ENCODE peak calls at places on chromosome 1, in eight cellular contexts. K is HFFc6, G is GM10248, X is glutamatergic neuron, H is fibroblast of lung, C is RWPE1, N is lower leg skin, V is heart left ventricle. B is an unnamed sample.

GRCh38 chr1:165109013-165109412 is 247.5 kb downstream of the LMX1A start:
- DNase-seq in K (no peak), G (no peak), X (no peak), H (no peak), C (no peak), N (no peak), V (no peak), B (no peak)

GRCh38 chr1:92043621-92044020 is 13.8 kb downstream of the EPHX4 start:
- DNase-seq in K (no peak), G (no peak), X (no peak), H (no peak), C (peak), N (no peak), V (no peak), B (no peak)

GRCh38 chr1:6233376-6233775 is 2.4 kb downstream of the ICMT start:
- DNase-seq in K (no peak), G (no peak), X (no peak), H (no peak), C (no peak), N (no peak), V (no peak), B (no peak)

GRCh38 chr1:246503341-246503740 is 3.7 kb downstream of the SMYD3 start:
- DNase-seq in K (peak), G (no peak), X (no peak), H (no peak), C (peak), N (no peak), V (no peak), B (no peak)

GRCh38 chr1:17021896-17022295 is 10.2 kb upstream of the ATP13A2 start:
- DNase-seq in K (no peak), G (no peak), X (no peak), H (no peak), C (no peak), N (peak), V (no peak), B (no peak)

GRCh38 chr1:164058192-164058591 is 500.8 kb upstream of the PBX1 start:
- DNase-seq in K (no peak), G (no peak), X (no peak), H (no peak), C (no peak), N (no peak), V (no peak), B (no peak)

GRCh38 chr1:99662581-99663208 is 16.8 kb downstream of the PALMD start:
- DNase-seq in K (no peak), G (no peak), X (peak), H (peak), C (peak), N (peak), V (peak), B (no peak)

GRCh38 chr1:216929870-216930582 is 206.8 kb upstream of the ESRRG start:
- DNase-seq in K (no peak), G (no peak), X (no peak), H (no peak), C (peak), N (no peak), V (no peak), B (no peak)

GRCh38 chr1:216710042-216710441 is 13.2 kb downstream of the ESRRG start:
- DNase-seq in K (no peak), G (no peak), X (no peak), H (no peak), C (no peak), N (no peak), V (no peak), B (no peak)

GRCh38 chr1:117123274-117123673 is 1.7 kb upstream of the TRIM45 start:
- DNase-seq in K (no peak), G (no peak), X (no peak), H (no peak), C (no peak), N (no peak), V (no peak), B (no peak)

GRCh38 chr1:153727463-153728304 is at the start of gene INTS3:
- DNase-seq in K (peak), G (peak), X (peak), H (peak), C (peak), N (peak), V (peak), B (peak)
- TF ChIP-seq CTCF in K (peak), G (no peak), X (no peak), H (no peak), C (no peak), N (no peak), V (no peak), B (peak)

GRCh38 chr1:84442256-84442655 is 36.8 kb upstream of the RPF1 start:
- DNase-seq in K (peak), G (peak), X (no peak), H (peak), C (peak), N (no peak), V (no peak), B (no peak)
- TF ChIP-seq CTCF in K (peak), G (peak), X (no peak), H (peak), C (peak), N (no peak), V (peak), B (no peak)

DNA sequence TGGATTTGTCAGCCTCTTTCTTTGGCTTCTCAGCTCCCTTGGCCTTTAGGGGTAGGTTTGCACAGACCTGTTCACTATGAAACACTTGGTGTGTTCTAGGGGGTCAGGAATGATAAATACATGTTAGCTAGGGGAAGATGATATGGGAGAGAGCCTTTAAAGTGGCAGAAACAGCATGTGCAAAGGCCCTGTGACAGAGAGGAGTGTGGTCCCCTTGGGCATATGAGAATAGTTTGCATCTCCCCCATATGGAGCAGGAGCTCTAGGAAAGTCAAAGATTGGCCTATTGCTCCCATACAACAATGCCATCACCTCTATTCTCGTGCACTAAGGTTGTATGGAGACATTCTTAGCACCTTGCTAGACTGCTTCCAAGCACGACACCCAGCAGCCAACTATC is 10.7 kb upstream of the NTPCR start:
- DNase-seq in K (no peak), G (no peak), X (no peak), H (no peak), C (no peak), N (no peak), V (no peak), B (no peak)
- TF ChIP-seq CTCF in K (no peak), G (no peak), X (no peak), H (no peak), C (no peak), N (no peak), V (no peak), B (no peak)

GRCh38 chr1:205492201-205492667 is 12.2 kb upstream of the CDK18 start:
- DNase-seq in K (no peak), G (no peak), X (no peak), H (no peak), C (peak), N (no peak), V (no peak), B (no peak)

GRCh38 chr1:205486258-205486657 is 18.2 kb upstream of the CDK18 start:
- DNase-seq in K (no peak), G (no peak), X (no peak), H (no peak), C (no peak), N (no peak), V (no peak), B (no peak)

GRCh38 chr1:205491794-205492193 is 12.7 kb upstream of the CDK18 start:
- DNase-seq in K (no peak), G (no peak), X (no peak), H (no peak), C (no peak), N (no peak), V (no peak), B (no peak)

GRCh38 chr1:205484985-205485967 is 19.2 kb upstream of the CDK18 start:
- DNase-seq in K (peak), G (peak), X (peak), H (peak), C (peak), N (no peak), V (peak), B (peak)

DNA sequence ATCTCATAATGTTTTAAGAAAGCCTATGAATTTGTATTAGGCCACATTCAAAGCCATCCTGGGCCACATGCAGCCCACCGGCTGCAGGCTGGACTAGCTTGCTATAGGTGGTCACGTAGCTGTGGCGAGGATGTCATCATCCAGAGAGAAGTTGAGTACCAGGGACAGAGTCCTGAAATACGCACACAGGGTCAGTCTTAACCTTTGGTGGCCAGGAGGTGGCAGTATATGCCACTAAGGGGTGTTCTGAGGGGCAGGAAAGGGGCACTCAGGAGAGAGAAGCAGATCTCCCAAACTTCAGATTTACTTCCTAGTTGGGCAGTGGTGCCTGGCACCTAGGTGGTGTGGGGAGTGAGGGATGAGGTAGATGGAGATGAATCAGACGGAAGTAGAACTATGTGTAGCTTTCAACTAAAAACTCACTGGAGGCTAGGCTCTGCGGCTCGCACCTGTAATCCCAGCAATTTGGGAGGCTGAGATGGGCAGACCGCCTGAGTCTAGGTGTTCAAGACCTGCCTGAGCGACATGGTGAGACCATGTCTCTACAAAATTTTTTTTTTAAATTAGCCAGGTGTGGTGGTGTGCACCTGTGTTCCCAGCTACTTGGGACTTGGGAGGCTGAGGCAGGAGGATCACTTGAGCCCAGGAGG is 16.3 kb upstream of the CDK18 start:
- DNase-seq in K (peak), G (peak), X (peak), H (peak), C (peak), N (peak), V (peak), B (peak)
- TF ChIP-seq CTCF in K (peak), G (peak), X (peak), H (peak), C (peak), N (peak), V (peak), B (peak)

DNA sequence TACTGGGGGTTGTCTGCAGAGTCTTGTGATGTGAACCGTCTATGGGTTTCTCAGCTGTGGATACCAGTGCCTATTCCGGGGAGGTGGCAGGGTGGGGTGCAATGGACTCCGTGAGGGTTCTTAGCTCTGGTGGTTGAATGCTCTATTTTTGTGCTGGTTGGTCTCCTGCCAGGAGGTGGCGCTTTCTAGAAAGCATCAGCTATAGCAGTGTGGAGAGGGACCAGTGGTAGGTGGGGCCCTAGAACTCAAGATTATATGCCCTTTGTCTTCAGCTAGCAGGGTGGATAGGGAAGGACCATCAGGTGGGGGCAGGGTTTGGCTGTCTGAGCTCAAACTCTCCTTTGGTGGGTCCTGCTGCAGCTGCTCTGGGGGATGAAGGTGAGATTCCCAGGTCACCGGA is 127.3 kb upstream of the PLD5 start:
- DNase-seq in K (no peak), G (no peak), X (peak), H (no peak), C (no peak), N (no peak), V (no peak), B (no peak)
- TF ChIP-seq CTCF in K (no peak), G (no peak), X (peak), H (no peak), C (no peak), N (no peak), V (no peak), B (peak)

GRCh38 chr1:202154148-202154765 is 6.1 kb downstream of the PTPN7 start:
- DNase-seq in K (no peak), G (no peak), X (no peak), H (no peak), C (no peak), N (no peak), V (no peak), B (no peak)

GRCh38 chr1:202153284-202153683 is 7.1 kb downstream of the PTPN7 start:
- DNase-seq in K (no peak), G (no peak), X (no peak), H (no peak), C (no peak), N (no peak), V (no peak), B (no peak)

GRCh38 chr1:202156590-202156989 is 3.8 kb downstream of the PTPN7 start:
- DNase-seq in K (no peak), G (no peak), X (no peak), H (no peak), C (no peak), N (no peak), V (no peak), B (no peak)

GRCh38 chr1:202155478-202156021 is 4.9 kb downstream of the PTPN7 start:
- DNase-seq in K (no peak), G (no peak), X (no peak), H (no peak), C (peak), N (no peak), V (no peak), B (no peak)

GRCh38 chr1:202154766-202155477 is 5.5 kb downstream of the PTPN7 start:
- DNase-seq in K (peak), G (peak), X (peak), H (peak), C (no peak), N (no peak), V (no peak), B (peak)
- TF ChIP-seq CTCF in K (peak), G (peak), X (peak), H (peak), C (peak), N (no peak), V (no peak), B (peak)

GRCh38 chr1:66733348-66734017 is 18.8 kb upstream of the DYNLT5 start:
- DNase-seq in K (no peak), G (no peak), X (no peak), H (peak), C (peak), N (no peak), V (no peak), B (no peak)
- TF ChIP-seq CTCF in K (no peak), G (no peak), X (no peak), H (no peak), C (no peak), N (no peak), V (no peak), B (no peak)

DNA sequence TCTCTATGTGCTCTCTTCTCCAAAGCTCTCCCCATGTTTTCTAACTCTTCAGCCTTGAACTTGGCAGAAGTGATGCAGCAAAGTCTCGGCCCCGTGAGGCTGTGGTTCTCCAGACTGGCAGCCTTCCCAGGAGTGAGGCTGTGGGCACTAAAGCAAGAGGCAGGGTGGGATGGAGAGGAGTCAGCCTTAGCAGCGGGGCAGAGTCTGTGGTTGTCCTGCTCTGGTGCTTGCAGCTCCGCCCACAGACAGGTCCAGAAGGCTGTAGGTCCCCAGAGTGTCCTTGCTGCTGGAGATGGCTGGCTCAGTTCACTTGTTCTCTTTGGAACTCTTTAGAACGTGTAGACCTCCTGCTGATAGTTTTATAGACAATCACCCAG is 142.6 kb downstream of the AJAP1 start:
- DNase-seq in K (no peak), G (peak), X (no peak), H (no peak), C (no peak), N (peak), V (no peak), B (no peak)
- TF ChIP-seq CTCF in K (no peak), G (no peak), X (no peak), H (no peak), C (no peak), N (no peak), V (no peak), B (no peak)